ENCODE peak calls at places on chromosomes 5 and 9, in five cellular contexts. U is fibroblast of pulmonary artery, Q is EL, T is WTC11, Z is anterior cingulate cortex. C is an unnamed sample.

GRCh38 chr9:136185596-136185995 is 19.3 kb downstream of the LHX3 start:
- DNase-seq in U (no peak), Q (no peak), T (no peak), Z (no peak), C (no peak)

GRCh38 chr5:67209141-67209771 is 12.7 kb upstream of the CD180 start:
- DNase-seq in U (peak; percentile 87), Q (peak; percentile 71), T (peak; percentile 60), Z (peak; percentile 18), C (peak; percentile 76)

GRCh38 chr5:72387985-72388384 is 67.8 kb downstream of the PTCD2 start:
- DNase-seq in U (peak; percentile 91), Q (peak; percentile 91), T (no peak), Z (no peak), C (no peak)

GRCh38 chr5:176319827-176320554 is 41.6 kb downstream of the KIAA1191 start:
- DNase-seq in U (peak; percentile 21), Q (no peak), T (no peak), Z (no peak), C (no peak)

GRCh38 chr5:74404574-74405310 is 235.8 kb downstream of the ENC1 start:
- DNase-seq in U (no peak), Q (no peak), T (no peak), Z (no peak), C (no peak)

GRCh38 chr9:22097712-22098111 is 88.6 kb upstream of the CDKN2B start:
- DNase-seq in U (peak; percentile 82), Q (peak; percentile 86), T (no peak), Z (no peak), C (no peak)

GRCh38 chr5:139416651-139417050 is 12.8 kb upstream of the SPATA24 start:
- DNase-seq in U (no peak), Q (no peak), T (no peak), Z (no peak), C (no peak)

GRCh38 chr5:32095261-32095671 is 78.9 kb downstream of the GOLPH3 start:
- DNase-seq in U (no peak), Q (no peak), T (no peak), Z (no peak), C (no peak)

GRCh38 chr5:71767661-71768060 is 48.6 kb downstream of the CARTPT start:
- DNase-seq in U (peak; percentile 10), Q (no peak), T (no peak), Z (no peak), C (no peak)

GRCh38 chr9:131976157-131976740 is 103.4 kb downstream of the MED27 start:
- DNase-seq in U (no peak), Q (no peak), T (no peak), Z (no peak), C (no peak)

C was measured in NCI-H146.